ENCODE peak calls at places on chromosomes 16 and 17, in five cellular contexts. W is B cell; Q is stimulated activated CD4-positive, alpha-beta T cell treated with anti-CD3 and anti-CD28 coated beads, Interleukin-1b, Interleukin-23, amount 100 ng/mL, for 1 hour; M is bronchial epithelial cell; J is fibroblast of the aortic adventitia. E is an unnamed sample.

GRCh38 chr16:23679274-23679985 is 741 bp downstream of the PLK1 start:
- DNase-seq in W (peak; percentile 28), Q (no peak), M (peak; percentile 42), J (peak; percentile 27), E (no peak)

GRCh38 chr17:39152134-39152884 is 872 bp upstream of the PLXDC1 start:
- DNase-seq in W (no peak), Q (no peak), M (no peak), J (no peak), E (no peak)

GRCh38 chr17:31492206-31492605 is 100.7 kb downstream of the RAB11FIP4 start:
- DNase-seq in W (no peak), Q (no peak), M (no peak), J (no peak), E (no peak)

GRCh38 chr17:58334661-58335060 is 6.1 kb upstream of the TSPOAP1 start:
- DNase-seq in W (no peak), Q (no peak), M (no peak), J (no peak), E (no peak)

GRCh38 chr16:85565796-85566501 is 47.2 kb upstream of the GSE1 start:
- DNase-seq in W (no peak), Q (no peak), M (no peak), J (no peak), E (no peak)

GRCh38 chr17:48074322-48075054 is 26.3 kb downstream of the NFE2L1 start:
- DNase-seq in W (peak; percentile 77), Q (peak; percentile 64), M (peak; percentile 68), J (peak; percentile 91), E (no peak)

GRCh38 chr16:67846063-67846319 is 742 bp upstream of the NUTF2 start:
- DNase-seq in W (no peak), Q (no peak), M (no peak), J (no peak), E (no peak)

GRCh38 chr17:66971249-66971648 is 6.7 kb downstream of the CACNG4 start:
- DNase-seq in W (no peak), Q (no peak), M (no peak), J (no peak), E (no peak)

GRCh38 chr16:56915311-56916105 is 16.4 kb upstream of the HERPUD1 start:
- DNase-seq in W (no peak), Q (no peak), M (no peak), J (peak; percentile 65), E (no peak)

GRCh38 chr17:75759457-75759856 is 5.5 kb downstream of the GALK1 start:
- DNase-seq in W (peak; percentile 6), Q (no peak), M (no peak), J (no peak), E (no peak)

GRCh38 chr17:2266865-2267228 is 36.7 kb downstream of the SMG6 start:
- DNase-seq in W (no peak), Q (no peak), M (no peak), J (no peak), E (no peak)

GRCh38 chr16:13780406-13780805 is 139.5 kb upstream of the ERCC4 start:
- DNase-seq in W (no peak), Q (no peak), M (no peak), J (no peak), E (no peak)

E was measured in keratinocyte.